ENCODE peak calls at places on chromosomes 11 and 22, in four cellular contexts. R is fibroblast of pulmonary artery, O is MCF 10A, U is progenitor cell of endocrine pancreas. P is an unnamed sample.

GRCh38 chr11:130071211-130071712 is 1.6 kb downstream of the APLP2 start:
- DNase-seq in R (peak; percentile 22), O (peak; percentile 42), U (no peak), P (no peak)

GRCh38 chr11:76609736-76610370 is 60.7 kb downstream of the LRRC32 start:
- DNase-seq in R (no peak), O (no peak), U (no peak), P (no peak)

GRCh38 chr22:32700186-32700882 is 101.2 kb upstream of the TIMP3 start:
- DNase-seq in R (peak; percentile 50), O (no peak), U (no peak), P (no peak)

GRCh38 chr11:83521647-83522596 is 235.8 kb upstream of the CCDC90B start:
- DNase-seq in R (no peak), O (peak; percentile 27), U (no peak), P (no peak)

GRCh38 chr22:31005535-31005934 is 36.5 kb downstream of the TUG1 start:
- DNase-seq in R (no peak), O (no peak), U (no peak), P (no peak)

GRCh38 chr11:42770444-42771065 is 541.2 kb upstream of the API5 start:
- DNase-seq in R (peak; percentile 30), O (no peak), U (no peak), P (no peak)

GRCh38 chr11:88384004-88384677 is 46.6 kb upstream of the CTSC start:
- DNase-seq in R (peak; percentile 51), O (peak; percentile 63), U (no peak), P (no peak)

GRCh38 chr11:110777765-110778164 is 65.5 kb upstream of the ARHGAP20 start:
- DNase-seq in R (peak; percentile 57), O (peak; percentile 68), U (no peak), P (no peak)

GRCh38 chr11:2419638-2420501 is 19.3 kb downstream of the TSSC4 start:
- DNase-seq in R (peak; percentile 87), O (peak; percentile 74), U (peak; percentile 65), P (peak; percentile 39)

GRCh38 chr22:26321469-26321913 is 107.6 kb upstream of the ASPHD2 start:
- DNase-seq in R (peak; percentile 6), O (peak; percentile 64), U (no peak), P (no peak)

GRCh38 chr11:70352601-70353000 is 45.7 kb upstream of the CTTN start:
- DNase-seq in R (no peak), O (no peak), U (no peak), P (no peak)

GRCh38 chr11:134126197-134126822 is 57.4 kb downstream of the JAM3 start:
- DNase-seq in R (peak; percentile 74), O (peak; percentile 31), U (no peak), P (no peak)

GRCh38 chr11:86524603-86525352 is 147.6 kb downstream of the ME3 start:
- DNase-seq in R (peak; percentile 46), O (peak; percentile 49), U (no peak), P (no peak)

GRCh38 chr22:40512426-40513136 is 123.9 kb downstream of the MRTFA start:
- DNase-seq in R (peak; percentile 100), O (peak; percentile 99), U (no peak), P (no peak)

GRCh38 chr11:80162387-80162786 is 721.6 kb upstream of the TENM4 start:
- DNase-seq in R (no peak), O (no peak), U (no peak), P (no peak)

GRCh38 chr11:10358696-10359095 is 53.8 kb downstream of the ADM start:
- DNase-seq in R (no peak), O (no peak), U (no peak), P (no peak)

GRCh38 chr11:47259178-47259977 is 1.6 kb downstream of the NR1H3 start:
- DNase-seq in R (peak; percentile 59), O (peak; percentile 47), U (no peak), P (no peak)

GRCh38 chr22:24744638-24745037 is 29.9 kb downstream of the PIWIL3 start:
- DNase-seq in R (peak; percentile 26), O (no peak), U (no peak), P (no peak)

GRCh38 chr11:110430267-110431211 is 791 bp downstream of the FDX1 start:
- DNase-seq in R (peak; percentile 50), O (peak; percentile 52), U (no peak), P (peak; percentile 3)

GRCh38 chr11:61266602-61267001 is 25.6 kb downstream of the PGA5 start:
- DNase-seq in R (no peak), O (no peak), U (no peak), P (no peak)

GRCh38 chr11:43810929-43811596 is 69.6 kb upstream of the ALKBH3 start:
- DNase-seq in R (peak; percentile 46), O (no peak), U (no peak), P (no peak)

GRCh38 chr11:61362542-61362875 is 335 bp downstream of the TMEM138 start:
- DNase-seq in R (peak; percentile 55), O (no peak), U (no peak), P (no peak)

GRCh38 chr11:50246183-50246582 is 213.5 kb downstream of the OR4C45 start:
- DNase-seq in R (no peak), O (no peak), U (no peak), P (no peak)

GRCh38 chr22:32723632-32724031 is 77.9 kb upstream of the TIMP3 start:
- DNase-seq in R (peak; percentile 86), O (peak; percentile 77), U (no peak), P (peak; percentile 27)

GRCh38 chr11:72295471-72295870 is 51.5 kb upstream of the PHOX2A start:
- DNase-seq in R (no peak), O (no peak), U (no peak), P (no peak)

GRCh38 chr22:47372596-47373385 is 610.3 kb downstream of the TBC1D22A start:
- DNase-seq in R (no peak), O (no peak), U (no peak), P (no peak)

GRCh38 chr11:61512435-61512834 is 3.9 kb downstream of the LRRC10B start:
- DNase-seq in R (no peak), O (no peak), U (no peak), P (no peak)

GRCh38 chr22:31241936-31242335 is 29.8 kb downstream of the LIMK2 start:
- DNase-seq in R (peak; percentile 62), O (no peak), U (no peak), P (no peak)

GRCh38 chr11:125591659-125592304 is 870 bp upstream of the STT3A start:
- DNase-seq in R (peak; percentile 22), O (no peak), U (peak; percentile 26), P (no peak)

GRCh38 chr11:65505434-65506315 is 6.8 kb downstream of the MALAT1 start:
- DNase-seq in R (peak; percentile 67), O (no peak), U (no peak), P (no peak)

GRCh38 chr11:73306977-73307322 is 1.1 kb upstream of the ARHGEF17 start:
- DNase-seq in R (no peak), O (no peak), U (no peak), P (no peak)

GRCh38 chr11:73308003-73308962 is at the start of gene ARHGEF17:
- DNase-seq in R (peak; percentile 75), O (peak; percentile 83), U (peak; percentile 67), P (peak; percentile 39)

GRCh38 chr11:73308963-73309960 is 1.2 kb downstream of the ARHGEF17 start:
- DNase-seq in R (peak; percentile 97), O (peak; percentile 93), U (peak; percentile 65), P (no peak)

GRCh38 chr11:73306069-73306468 is 2.0 kb upstream of the ARHGEF17 start:
- DNase-seq in R (no peak), O (no peak), U (no peak), P (no peak)

DNA sequence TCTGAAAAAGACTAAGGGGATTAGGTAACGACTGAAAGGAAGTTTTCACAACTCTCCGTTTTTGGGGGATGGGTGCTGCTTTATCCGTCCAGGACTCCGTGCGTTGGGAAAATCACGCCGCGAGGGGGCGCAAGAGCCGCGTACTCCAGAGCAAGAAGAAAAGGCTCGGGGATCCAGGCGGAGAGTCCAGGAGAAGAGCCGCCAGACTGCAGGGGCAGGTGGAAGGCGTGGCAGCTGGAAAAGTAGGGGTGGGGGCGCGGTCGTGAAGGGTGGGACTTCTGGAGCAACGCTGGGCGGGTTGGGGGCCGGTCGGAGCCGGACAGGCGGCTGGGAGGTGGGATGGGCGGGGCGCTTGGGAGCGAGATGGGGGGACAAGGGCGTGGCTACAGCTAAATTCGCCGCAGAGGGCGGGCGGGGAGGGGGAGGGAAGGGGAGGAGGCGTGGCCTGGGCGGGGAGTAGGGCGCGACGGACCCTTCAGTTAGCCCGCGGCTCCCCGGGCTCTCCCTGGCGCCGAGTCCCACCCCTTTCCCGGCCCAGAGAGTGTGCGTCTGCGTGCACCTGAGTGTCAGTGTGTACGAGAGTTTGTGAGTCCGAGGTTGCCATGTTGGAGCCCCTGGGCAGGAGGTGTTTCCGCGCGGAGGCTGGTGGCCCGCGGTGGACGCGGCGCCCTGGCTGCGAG is 613 bp upstream of the ARHGEF17 start:
- DNase-seq in R (peak; percentile 99), O (peak; percentile 97), U (peak; percentile 99), P (peak; percentile 82)
- TF ChIP-seq CTCF in R (peak; percentile 77), O (peak; percentile 80), U (peak; percentile 82), P (peak; percentile 65)

DNA sequence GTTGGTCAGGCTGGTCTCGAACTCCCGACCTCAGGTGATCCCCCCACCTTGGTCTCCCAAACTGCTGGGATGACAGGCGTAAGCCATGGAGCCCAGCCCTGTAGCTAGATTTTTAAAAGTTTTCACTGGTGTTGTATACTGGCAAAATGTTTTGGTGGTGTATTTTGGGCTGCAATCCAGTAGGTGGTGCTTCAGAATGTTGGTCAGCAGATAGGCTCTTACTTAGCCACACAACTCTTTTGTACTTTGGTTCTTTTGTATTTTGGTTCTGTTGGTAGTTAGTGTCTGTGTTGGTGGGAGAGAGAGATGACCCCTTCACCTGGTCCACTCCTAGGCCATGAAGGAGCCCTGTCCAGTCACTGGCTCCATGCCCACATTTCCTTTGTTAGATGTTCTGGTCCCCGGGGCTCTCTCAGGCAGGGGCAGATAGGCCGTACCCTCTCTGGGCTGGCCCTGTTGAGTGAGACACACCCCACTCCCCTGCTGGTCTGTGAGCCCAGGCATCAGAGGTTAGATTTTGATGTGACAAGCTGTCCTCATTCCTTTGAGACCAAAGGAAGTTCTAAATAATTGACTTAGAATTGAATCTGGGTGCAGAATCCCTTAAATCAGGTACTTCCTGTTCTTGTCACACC is 123.8 kb downstream of the DDX10 start:
- DNase-seq in R (peak; percentile 66), O (peak; percentile 40), U (no peak), P (no peak)
- TF ChIP-seq CTCF in R (peak; percentile 63), O (peak; percentile 42), U (peak; percentile 25), P (no peak)

GRCh38 chr22:16932577-16932976 is 75.4 kb downstream of the GAB4 start:
- DNase-seq in R (no peak), O (peak; percentile 37), U (no peak), P (no peak)
- TF ChIP-seq CTCF in R (no peak), O (peak; percentile 19), U (no peak), P (no peak)

GRCh38 chr11:17770048-17770652 is 35.6 kb downstream of the KCNC1 start:
- DNase-seq in R (no peak), O (peak; percentile 59), U (peak; percentile 35), P (no peak)
- TF ChIP-seq CTCF in R (peak; percentile 1), O (peak; percentile 23), U (peak; percentile 49), P (no peak)

GRCh38 chr11:106156290-106156937 is 79.0 kb downstream of the AASDHPPT start:
- DNase-seq in R (peak; percentile 94), O (peak; percentile 69), U (no peak), P (no peak)
- TF ChIP-seq CTCF in R (peak; percentile 61), O (peak; percentile 62), U (peak; percentile 71), P (peak; percentile 29)